ENCODE peak calls at places on chromosomes 6 and 20, in eight cellular contexts. One of them, this sample, is unnamed.

GRCh38 chr6:134686071-134686470 is 263.8 kb downstream of the ALDH8A1 start:
- DNase-seq in OCI-LY7: no peak
- DNase-seq in brain microvascular endothelial cell: no peak
- DNase-seq in adrenal gland: no peak
- DNase-seq in upper lobe of right lung: no peak
- DNase-seq in naive thymus-derived CD4-positive, alpha-beta T cell: no peak
- DNase-seq in cardiac muscle cell: no peak
- DNase-seq in A549: no peak
- DNase-seq in this sample: no peak

GRCh38 chr20:34536798-34537394 is 20.7 kb downstream of the DYNLRB1 start:
- DNase-seq in adrenal gland: peak
- DNase-seq in brain microvascular endothelial cell: peak
- DNase-seq in A549: no peak
- DNase-seq in upper lobe of right lung: no peak
- DNase-seq in OCI-LY7: peak
- DNase-seq in naive thymus-derived CD4-positive, alpha-beta T cell: peak
- DNase-seq in cardiac muscle cell: peak
- DNase-seq in this sample: no peak

GRCh38 chr6:93792751-93793150 is 373.4 kb upstream of the EPHA7 start:
- DNase-seq in OCI-LY7: no peak
- DNase-seq in cardiac muscle cell: peak
- DNase-seq in A549: no peak
- DNase-seq in brain microvascular endothelial cell: peak
- DNase-seq in upper lobe of right lung: no peak
- DNase-seq in naive thymus-derived CD4-positive, alpha-beta T cell: no peak
- DNase-seq in adrenal gland: no peak
- DNase-seq in this sample: no peak

GRCh38 chr20:37526839-37527637 is 638 bp downstream of the BLCAP start:
- DNase-seq in A549: peak
- DNase-seq in brain microvascular endothelial cell: no peak
- DNase-seq in cardiac muscle cell: peak
- DNase-seq in OCI-LY7: no peak
- DNase-seq in upper lobe of right lung: peak
- DNase-seq in adrenal gland: peak
- DNase-seq in naive thymus-derived CD4-positive, alpha-beta T cell: no peak
- DNase-seq in this sample: peak

GRCh38 chr6:26187981-26188635 is 100.9 kb downstream of the HFE start:
- DNase-seq in A549: no peak
- DNase-seq in adrenal gland: peak
- DNase-seq in OCI-LY7: peak
- DNase-seq in naive thymus-derived CD4-positive, alpha-beta T cell: peak
- DNase-seq in upper lobe of right lung: no peak
- DNase-seq in brain microvascular endothelial cell: no peak
- DNase-seq in cardiac muscle cell: peak
- DNase-seq in this sample: no peak

GRCh38 chr20:37335642-37336368 is 10.1 kb upstream of the SRC start:
- DNase-seq in upper lobe of right lung: no peak
- DNase-seq in adrenal gland: peak
- DNase-seq in OCI-LY7: no peak
- DNase-seq in brain microvascular endothelial cell: no peak
- DNase-seq in cardiac muscle cell: no peak
- DNase-seq in naive thymus-derived CD4-positive, alpha-beta T cell: no peak
- DNase-seq in A549: no peak
- DNase-seq in this sample: no peak

GRCh38 chr6:7200598-7201443 is 93.1 kb downstream of the RREB1 start:
- DNase-seq in adrenal gland: no peak
- DNase-seq in brain microvascular endothelial cell: no peak
- DNase-seq in upper lobe of right lung: peak
- DNase-seq in A549: no peak
- DNase-seq in naive thymus-derived CD4-positive, alpha-beta T cell: no peak
- DNase-seq in cardiac muscle cell: no peak
- DNase-seq in OCI-LY7: no peak
- DNase-seq in this sample: no peak

GRCh38 chr6:136289579-136290405 is at the start of gene BCLAF1:
- DNase-seq in A549: peak
- DNase-seq in OCI-LY7: peak
- DNase-seq in adrenal gland: peak
- DNase-seq in cardiac muscle cell: peak
- DNase-seq in brain microvascular endothelial cell: peak
- DNase-seq in upper lobe of right lung: peak
- DNase-seq in naive thymus-derived CD4-positive, alpha-beta T cell: peak
- DNase-seq in this sample: peak

GRCh38 chr6:52672422-52673025 is 1.6 kb downstream of the TMEM14A start:
- DNase-seq in upper lobe of right lung: no peak
- DNase-seq in cardiac muscle cell: no peak
- DNase-seq in OCI-LY7: no peak
- DNase-seq in naive thymus-derived CD4-positive, alpha-beta T cell: no peak
- DNase-seq in A549: peak
- DNase-seq in adrenal gland: peak
- DNase-seq in brain microvascular endothelial cell: no peak
- DNase-seq in this sample: no peak

GRCh38 chr6:24899647-24900325 is 36.0 kb downstream of the RIPOR2 start:
- DNase-seq in brain microvascular endothelial cell: no peak
- DNase-seq in naive thymus-derived CD4-positive, alpha-beta T cell: peak
- DNase-seq in OCI-LY7: no peak
- DNase-seq in A549: no peak
- DNase-seq in cardiac muscle cell: peak
- DNase-seq in adrenal gland: no peak
- DNase-seq in upper lobe of right lung: no peak
- DNase-seq in this sample: no peak

GRCh38 chr6:135880066-135880972 is 28.8 kb downstream of the PDE7B start:
- DNase-seq in brain microvascular endothelial cell: peak
- DNase-seq in cardiac muscle cell: peak
- DNase-seq in adrenal gland: no peak
- DNase-seq in upper lobe of right lung: no peak
- DNase-seq in OCI-LY7: peak
- DNase-seq in naive thymus-derived CD4-positive, alpha-beta T cell: peak
- DNase-seq in A549: peak
- DNase-seq in this sample: no peak

GRCh38 chr20:461254-462198 is 807 bp downstream of the TBC1D20 start:
- DNase-seq in naive thymus-derived CD4-positive, alpha-beta T cell: peak
- DNase-seq in adrenal gland: peak
- DNase-seq in cardiac muscle cell: peak
- DNase-seq in brain microvascular endothelial cell: peak
- DNase-seq in upper lobe of right lung: peak
- DNase-seq in OCI-LY7: peak
- DNase-seq in A549: peak
- DNase-seq in this sample: peak

GRCh38 chr20:20010639-20011500 is 6.3 kb upstream of the NAA20 start:
- DNase-seq in upper lobe of right lung: no peak
- DNase-seq in adrenal gland: no peak
- DNase-seq in A549: no peak
- DNase-seq in OCI-LY7: no peak
- DNase-seq in cardiac muscle cell: peak
- DNase-seq in brain microvascular endothelial cell: no peak
- DNase-seq in naive thymus-derived CD4-positive, alpha-beta T cell: no peak
- DNase-seq in this sample: no peak

GRCh38 chr20:23118144-23118543 is 32.0 kb upstream of the CD93 start:
- DNase-seq in OCI-LY7: no peak
- DNase-seq in naive thymus-derived CD4-positive, alpha-beta T cell: no peak
- DNase-seq in adrenal gland: no peak
- DNase-seq in A549: no peak
- DNase-seq in brain microvascular endothelial cell: no peak
- DNase-seq in upper lobe of right lung: peak
- DNase-seq in cardiac muscle cell: no peak
- DNase-seq in this sample: no peak

GRCh38 chr6:74979065-74979766 is 226.6 kb downstream of the COL12A1 start:
- DNase-seq in A549: no peak
- DNase-seq in naive thymus-derived CD4-positive, alpha-beta T cell: no peak
- DNase-seq in brain microvascular endothelial cell: no peak
- DNase-seq in upper lobe of right lung: no peak
- DNase-seq in adrenal gland: no peak
- DNase-seq in OCI-LY7: no peak
- DNase-seq in cardiac muscle cell: no peak
- DNase-seq in this sample: no peak
- H3K27ac ChIP-seq in A549: no peak
- H3K27ac ChIP-seq in naive thymus-derived CD4-positive, alpha-beta T cell: no peak
- H3K27ac ChIP-seq in brain microvascular endothelial cell: no peak
- H3K27ac ChIP-seq in upper lobe of right lung: no peak
- H3K27ac ChIP-seq in adrenal gland: no peak
- H3K27ac ChIP-seq in OCI-LY7: no peak
- H3K27ac ChIP-seq in cardiac muscle cell: no peak
- H3K27ac ChIP-seq in this sample: no peak

GRCh38 chr6:16496982-16497823 is 258.8 kb downstream of the GMPR start:
- DNase-seq in naive thymus-derived CD4-positive, alpha-beta T cell: no peak
- DNase-seq in cardiac muscle cell: peak
- DNase-seq in brain microvascular endothelial cell: no peak
- DNase-seq in adrenal gland: no peak
- DNase-seq in OCI-LY7: no peak
- DNase-seq in upper lobe of right lung: no peak
- DNase-seq in A549: no peak
- DNase-seq in this sample: no peak
- H3K4me3 ChIP-seq in naive thymus-derived CD4-positive, alpha-beta T cell: no peak
- H3K4me3 ChIP-seq in cardiac muscle cell: no peak
- H3K4me3 ChIP-seq in brain microvascular endothelial cell: no peak
- H3K4me3 ChIP-seq in adrenal gland: no peak
- H3K4me3 ChIP-seq in OCI-LY7: no peak
- H3K4me3 ChIP-seq in upper lobe of right lung: no peak
- H3K4me3 ChIP-seq in A549: no peak
- H3K4me3 ChIP-seq in this sample: peak

DNA sequence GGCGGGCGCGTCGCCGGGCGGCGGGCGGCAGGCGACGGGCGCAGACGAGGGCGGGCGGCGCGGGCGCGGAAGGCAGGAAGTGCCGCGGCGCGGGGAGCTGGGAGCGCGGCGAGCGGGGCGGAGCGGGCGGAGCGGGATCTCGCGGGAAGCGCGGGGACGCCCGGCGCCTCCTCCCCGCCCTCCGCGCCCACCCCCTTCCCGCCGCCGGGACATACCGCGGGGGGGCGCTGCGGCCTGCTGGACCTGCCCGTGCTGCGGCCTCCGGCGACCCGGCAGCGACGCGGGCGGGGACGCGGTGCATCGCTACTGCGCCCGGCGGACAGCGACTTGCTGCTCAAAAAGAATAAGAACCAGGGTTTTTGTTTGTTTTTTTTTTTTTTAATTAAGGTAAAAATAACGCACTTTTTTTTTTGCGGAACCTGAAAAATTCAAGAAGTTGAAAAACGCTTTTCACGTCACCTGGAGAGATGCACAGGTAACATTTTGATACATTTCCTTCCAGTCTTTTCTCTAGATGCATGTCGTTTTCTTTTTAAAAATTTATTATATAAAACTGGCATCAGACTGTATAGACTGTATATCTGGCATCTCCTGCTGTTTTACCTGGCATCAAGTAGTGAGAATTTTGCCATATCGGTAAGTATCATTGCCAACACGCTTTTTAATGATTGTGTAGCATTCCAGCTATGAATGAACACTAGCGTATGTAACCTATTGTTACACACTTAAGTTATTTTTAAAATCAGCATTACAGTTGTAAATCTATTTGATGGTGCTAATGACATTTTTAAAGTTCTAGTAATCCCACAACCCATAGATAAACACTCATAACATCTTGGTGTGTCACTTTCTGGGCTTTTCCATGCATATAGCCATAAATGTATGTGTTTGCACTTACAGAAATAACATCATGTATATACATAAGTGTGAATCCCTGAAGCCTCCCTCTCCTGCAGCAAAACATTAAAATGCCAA is at the start of gene CENPB:
- DNase-seq in upper lobe of right lung: peak
- DNase-seq in brain microvascular endothelial cell: peak
- DNase-seq in adrenal gland: peak
- DNase-seq in cardiac muscle cell: peak
- DNase-seq in OCI-LY7: peak
- DNase-seq in naive thymus-derived CD4-positive, alpha-beta T cell: peak
- DNase-seq in A549: peak
- DNase-seq in this sample: peak
- H3K27ac ChIP-seq in upper lobe of right lung: peak
- H3K27ac ChIP-seq in brain microvascular endothelial cell: peak
- H3K27ac ChIP-seq in adrenal gland: peak
- H3K27ac ChIP-seq in cardiac muscle cell: no peak
- H3K27ac ChIP-seq in OCI-LY7: no peak
- H3K27ac ChIP-seq in naive thymus-derived CD4-positive, alpha-beta T cell: peak
- H3K27ac ChIP-seq in A549: peak
- H3K27ac ChIP-seq in this sample: peak

DNA sequence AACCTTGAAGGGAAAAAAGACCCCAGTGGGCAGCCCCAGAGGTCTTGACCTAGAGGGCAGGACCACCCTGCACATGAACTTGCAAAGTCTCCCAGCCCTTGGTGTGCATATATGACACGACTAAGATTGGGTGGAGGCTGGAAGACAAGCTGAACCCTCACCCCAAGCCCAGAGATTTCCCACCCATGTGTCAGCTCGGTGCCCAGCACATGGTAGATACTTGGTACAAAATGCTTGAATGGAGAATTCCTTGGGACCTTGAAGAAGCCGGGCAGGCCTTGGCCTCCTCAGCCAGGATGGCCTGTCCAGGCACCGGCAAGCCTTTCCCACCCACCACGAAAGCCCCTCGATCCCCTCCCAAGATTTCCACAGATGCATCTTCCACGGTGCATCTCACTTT is 50.6 kb downstream of the BPIFB1 start:
- DNase-seq in upper lobe of right lung: no peak
- DNase-seq in cardiac muscle cell: no peak
- DNase-seq in naive thymus-derived CD4-positive, alpha-beta T cell: no peak
- DNase-seq in adrenal gland: no peak
- DNase-seq in A549: no peak
- DNase-seq in OCI-LY7: no peak
- DNase-seq in brain microvascular endothelial cell: no peak
- DNase-seq in this sample: no peak
- H3K4me3 ChIP-seq in upper lobe of right lung: no peak
- H3K4me3 ChIP-seq in cardiac muscle cell: no peak
- H3K4me3 ChIP-seq in naive thymus-derived CD4-positive, alpha-beta T cell: no peak
- H3K4me3 ChIP-seq in adrenal gland: no peak
- H3K4me3 ChIP-seq in A549: no peak
- H3K4me3 ChIP-seq in OCI-LY7: no peak
- H3K4me3 ChIP-seq in brain microvascular endothelial cell: no peak
- H3K4me3 ChIP-seq in this sample: no peak

GRCh38 chr6:11536795-11537194 is 754 bp upstream of the TMEM170B start:
- DNase-seq in naive thymus-derived CD4-positive, alpha-beta T cell: no peak
- DNase-seq in upper lobe of right lung: no peak
- DNase-seq in cardiac muscle cell: no peak
- DNase-seq in brain microvascular endothelial cell: no peak
- DNase-seq in adrenal gland: peak
- DNase-seq in OCI-LY7: peak
- DNase-seq in A549: no peak
- DNase-seq in this sample: no peak
- H3K27ac ChIP-seq in naive thymus-derived CD4-positive, alpha-beta T cell: peak
- H3K27ac ChIP-seq in upper lobe of right lung: peak
- H3K27ac ChIP-seq in cardiac muscle cell: no peak
- H3K27ac ChIP-seq in brain microvascular endothelial cell: no peak
- H3K27ac ChIP-seq in adrenal gland: no peak
- H3K27ac ChIP-seq in OCI-LY7: peak
- H3K27ac ChIP-seq in A549: peak
- H3K27ac ChIP-seq in this sample: peak

DNA sequence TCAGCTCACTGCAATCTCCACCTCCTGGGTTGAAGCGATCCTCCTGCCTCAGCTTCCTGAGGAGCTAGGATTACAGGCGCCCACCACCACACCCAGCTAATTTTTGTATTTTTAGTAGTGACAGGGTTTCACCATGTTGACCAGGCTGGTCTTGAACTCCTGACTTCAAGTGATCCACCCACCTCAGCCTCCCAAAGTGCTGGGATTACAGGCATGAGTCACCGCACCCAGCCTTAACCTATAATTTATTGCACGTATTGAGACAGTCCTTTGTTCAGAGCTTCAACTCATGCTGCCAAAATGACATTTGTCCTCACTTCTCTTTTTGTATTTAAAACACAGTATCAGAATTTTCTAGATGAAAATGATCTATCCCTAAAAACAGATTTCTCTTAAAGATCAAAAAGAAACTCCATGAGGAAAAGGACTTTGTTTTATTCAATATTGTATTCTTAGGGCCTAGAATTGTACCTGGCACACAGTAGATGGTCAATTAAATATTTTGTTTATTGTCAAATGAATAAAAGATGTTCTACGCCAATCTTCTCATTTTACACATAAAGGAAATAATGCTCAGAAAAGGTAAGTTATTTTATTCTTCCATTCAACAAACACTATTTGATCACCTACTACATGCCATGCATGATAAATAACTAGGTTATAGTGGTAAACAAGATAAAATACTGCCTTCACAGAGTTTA is 10.8 kb downstream of the SERAC1 start:
- DNase-seq in A549: no peak
- DNase-seq in cardiac muscle cell: no peak
- DNase-seq in brain microvascular endothelial cell: no peak
- DNase-seq in adrenal gland: no peak
- DNase-seq in naive thymus-derived CD4-positive, alpha-beta T cell: no peak
- DNase-seq in upper lobe of right lung: no peak
- DNase-seq in OCI-LY7: no peak
- DNase-seq in this sample: no peak
- H3K4me3 ChIP-seq in A549: no peak
- H3K4me3 ChIP-seq in cardiac muscle cell: no peak
- H3K4me3 ChIP-seq in brain microvascular endothelial cell: no peak
- H3K4me3 ChIP-seq in adrenal gland: no peak
- H3K4me3 ChIP-seq in naive thymus-derived CD4-positive, alpha-beta T cell: no peak
- H3K4me3 ChIP-seq in upper lobe of right lung: no peak
- H3K4me3 ChIP-seq in OCI-LY7: no peak
- H3K4me3 ChIP-seq in this sample: no peak